ENCODE peak calls at places on chromosomes 11 and 22, in seven cellular contexts. L is RWPE1, M is PC-3, E is breast epithelium, D is heart left ventricle, O is caudate nucleus, X is sigmoid colon. T is an unnamed sample.

GRCh38 chr11:57224537-57224936 is 12.5 kb downstream of the APLNR start:
- DNase-seq in L (peak), M (peak), E (no peak), D (no peak), O (no peak), X (no peak), T (no peak)

GRCh38 chr11:3049430-3050243 is 7.6 kb downstream of the CARS1 start:
- DNase-seq in L (peak), M (peak), E (peak), D (peak), O (peak), X (peak), T (peak)

GRCh38 chr11:71178076-71178475 is 74.3 kb downstream of the SHANK2 start:
- DNase-seq in L (no peak), M (peak), E (no peak), D (no peak), O (no peak), X (no peak), T (no peak)

GRCh38 chr11:131694526-131695424 is 324.4 kb downstream of the NTM start:
- DNase-seq in L (peak), M (peak), E (peak), D (peak), O (peak), X (peak), T (peak)

GRCh38 chr11:76276046-76276772 is 69.9 kb upstream of the WNT11 start:
- DNase-seq in L (no peak), M (no peak), E (no peak), D (no peak), O (no peak), X (no peak), T (no peak)

GRCh38 chr11:37689951-37690350 is 1091.9 kb upstream of the RAG2 start:
- DNase-seq in L (no peak), M (no peak), E (no peak), D (no peak), O (no peak), X (no peak), T (no peak)

GRCh38 chr22:41780714-41781507 is 19.6 kb upstream of the CCDC134 start:
- DNase-seq in L (no peak), M (no peak), E (no peak), D (peak), O (no peak), X (peak), T (no peak)

GRCh38 chr22:35484651-35485372 is 55.8 kb upstream of the RASD2 start:
- DNase-seq in L (no peak), M (no peak), E (no peak), D (no peak), O (no peak), X (no peak), T (no peak)

GRCh38 chr11:326592-326841 is 5.9 kb upstream of the IFITM3 start:
- DNase-seq in L (no peak), M (no peak), E (no peak), D (no peak), O (no peak), X (no peak), T (no peak)
- H3K27ac ChIP-seq in L (no peak), M (no peak), E (peak), D (peak), O (peak), X (peak), T (peak)

GRCh38 chr11:121721961-121722360 is 269.2 kb upstream of the SORL1-AS1 start:
- DNase-seq in L (no peak), M (no peak), E (no peak), D (peak), O (no peak), X (peak), T (peak)
- H3K27ac ChIP-seq in L (no peak), M (no peak), E (peak), D (peak), O (peak), X (peak), T (peak)

GRCh38 chr11:64312947-64313346 is 4.4 kb downstream of the TRMT112 start:
- DNase-seq in L (no peak), M (no peak), E (no peak), D (no peak), O (no peak), X (no peak), T (no peak)
- H3K27ac ChIP-seq in L (peak), M (no peak), E (peak), D (peak), O (no peak), X (peak), T (peak)

GRCh38 chr22:46150615-46151423 is 493 bp downstream of the PPARA start:
- DNase-seq in L (no peak), M (no peak), E (peak), D (no peak), O (no peak), X (peak), T (peak)
- H3K27ac ChIP-seq in L (peak), M (no peak), E (peak), D (peak), O (peak), X (peak), T (peak)

GRCh38 chr11:12777208-12777874 is 103.1 kb downstream of the TEAD1 start:
- DNase-seq in L (no peak), M (peak), E (no peak), D (no peak), O (no peak), X (no peak), T (no peak)
- H3K27ac ChIP-seq in L (no peak), M (no peak), E (no peak), D (no peak), O (no peak), X (peak), T (no peak)

DNA sequence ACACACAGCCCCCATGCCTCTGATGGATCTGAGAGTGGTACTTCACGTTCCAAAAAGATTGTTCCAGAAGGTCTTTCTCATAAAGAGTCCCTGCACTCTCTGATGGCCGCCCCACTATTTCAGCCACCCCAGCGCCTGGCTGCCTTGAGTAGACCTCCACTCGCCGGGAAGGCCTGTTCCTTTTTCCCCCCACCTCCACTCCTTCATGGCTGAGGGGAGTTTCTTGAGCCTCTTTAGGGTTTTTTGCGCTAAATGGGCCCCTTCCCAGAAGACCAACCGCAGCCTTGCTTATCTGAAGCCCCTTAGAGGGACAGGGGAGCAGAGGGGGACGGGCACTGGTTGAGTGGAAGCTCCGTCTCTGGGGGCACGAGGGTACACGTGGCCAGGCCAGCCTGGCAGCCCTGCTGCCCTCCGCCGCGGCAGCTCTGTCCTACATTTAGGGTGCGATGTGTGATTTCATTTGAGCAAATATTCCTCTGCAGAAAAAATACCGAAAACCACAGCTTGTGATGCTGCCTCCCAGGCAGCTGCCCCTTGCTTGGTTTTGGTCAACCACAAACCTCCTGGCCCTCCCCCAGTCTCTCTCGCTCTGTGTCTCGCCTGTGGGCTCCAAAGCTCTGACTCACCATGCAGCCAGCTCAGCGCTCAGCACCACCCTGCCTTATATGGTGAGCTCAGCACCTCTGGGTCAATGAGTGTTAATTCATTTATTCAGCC is 88.7 kb downstream of the TP53I11 start:
- DNase-seq in L (peak), M (peak), E (peak), D (peak), O (no peak), X (peak), T (no peak)
- H3K27ac ChIP-seq in L (peak), M (peak), E (no peak), D (peak), O (no peak), X (peak), T (no peak)

GRCh38 chr11:1560011-1560579 is 12.0 kb downstream of the DUSP8 start:
- DNase-seq in L (no peak), M (no peak), E (no peak), D (no peak), O (no peak), X (no peak), T (no peak)

GRCh38 chr11:1560618-1561251 is 11.3 kb downstream of the DUSP8 start:
- DNase-seq in L (no peak), M (no peak), E (no peak), D (no peak), O (no peak), X (no peak), T (no peak)

GRCh38 chr11:1557904-1558831 is 13.9 kb downstream of the DUSP8 start:
- DNase-seq in L (peak), M (peak), E (no peak), D (peak), O (no peak), X (peak), T (no peak)

GRCh38 chr11:1561266-1561665 is 10.8 kb downstream of the DUSP8 start:
- DNase-seq in L (no peak), M (no peak), E (no peak), D (no peak), O (no peak), X (no peak), T (no peak)

GRCh38 chr11:1559103-1559951 is 12.7 kb downstream of the DUSP8 start:
- DNase-seq in L (peak), M (peak), E (peak), D (peak), O (peak), X (peak), T (peak)
- H3K27ac ChIP-seq in L (peak), M (peak), E (peak), D (peak), O (peak), X (peak), T (peak)

GRCh38 chr22:46957521-46957920 is 195.1 kb downstream of the TBC1D22A start:
- DNase-seq in L (no peak), M (no peak), E (no peak), D (no peak), O (no peak), X (peak), T (no peak)
- H3K27ac ChIP-seq in L (no peak), M (no peak), E (no peak), D (no peak), O (no peak), X (no peak), T (no peak)

GRCh38 chr11:45213717-45214116 is 67.3 kb downstream of the PRDM11 start:
- DNase-seq in L (no peak), M (no peak), E (no peak), D (no peak), O (no peak), X (peak), T (no peak)
- H3K27ac ChIP-seq in L (no peak), M (no peak), E (no peak), D (no peak), O (no peak), X (no peak), T (no peak)